ENCODE peak calls at places on chromosome 19, in ten cellular contexts. K is fibroblast of lung, J is NCI-H187, Z is dorsolateral prefrontal cortex, M is iPS-NIHi11, E is mucosa of descending colon, A is epithelial cell of esophagus, B is left colon, Q is astrocyte, O is aorta. F is an unnamed sample.

GRCh38 chr19:16375157-16375935 is 50.7 kb downstream of the KLF2 start:
- DNase-seq in K (no peak), J (no peak), Z (no peak), M (no peak), E (no peak), A (no peak), B (no peak), Q (no peak), O (peak), F (no peak)

GRCh38 chr19:13718733-13719132 is 45.6 kb upstream of the MRI1 start:
- DNase-seq in K (peak), J (peak), Z (peak), M (peak), E (peak), A (peak), B (peak), Q (peak), O (peak), F (no peak)

GRCh38 chr19:29383696-29384095 is 142.1 kb upstream of the VSTM2B start:
- DNase-seq in K (no peak), J (no peak), Z (no peak), M (no peak), E (no peak), A (no peak), B (no peak), Q (no peak), O (no peak), F (no peak)

GRCh38 chr19:35350591-35350990 is 2.9 kb downstream of the FFAR1 start:
- DNase-seq in K (no peak), J (no peak), Z (no peak), M (no peak), E (no peak), A (no peak), B (no peak), Q (no peak), O (no peak), F (no peak)

GRCh38 chr19:33487901-33488817 is 33.4 kb downstream of the PEPD start:
- DNase-seq in K (no peak), J (no peak), Z (no peak), M (no peak), E (no peak), A (no peak), B (no peak), Q (no peak), O (peak), F (no peak)

GRCh38 chr19:35253316-35254286 is 4.8 kb downstream of the LSR start:
- DNase-seq in K (no peak), J (no peak), Z (no peak), M (no peak), E (no peak), A (no peak), B (no peak), Q (no peak), O (no peak), F (no peak)

GRCh38 chr19:904545-904944 is 8.5 kb downstream of the R3HDM4 start:
- DNase-seq in K (no peak), J (no peak), Z (no peak), M (no peak), E (no peak), A (no peak), B (no peak), Q (no peak), O (no peak), F (no peak)

GRCh38 chr19:45865269-45865948 is 1.3 kb downstream of the FOXA3 start:
- DNase-seq in K (no peak), J (no peak), Z (no peak), M (no peak), E (peak), A (no peak), B (peak), Q (no peak), O (no peak), F (no peak)

GRCh38 chr19:27762933-27763332 is 1450.0 kb downstream of the UQCRFS1 start:
- DNase-seq in K (no peak), J (no peak), Z (no peak), M (no peak), E (no peak), A (no peak), B (no peak), Q (no peak), O (no peak), F (no peak)

GRCh38 chr19:14528419-14529253 is 758 bp upstream of the TECR start:
- DNase-seq in K (peak), J (no peak), Z (no peak), M (no peak), E (no peak), A (no peak), B (peak), Q (no peak), O (peak), F (no peak)

GRCh38 chr19:10227215-10227971 is 3.7 kb downstream of the S1PR2 start:
- DNase-seq in K (peak), J (no peak), Z (peak), M (peak), E (no peak), A (no peak), B (no peak), Q (no peak), O (no peak), F (no peak)

GRCh38 chr19:4198467-4199126 is 16.1 kb downstream of the ANKRD24 start:
- DNase-seq in K (no peak), J (no peak), Z (no peak), M (no peak), E (no peak), A (no peak), B (no peak), Q (no peak), O (no peak), F (no peak)

GRCh38 chr19:43675269-43675879 is 5.4 kb upstream of the PLAUR start:
- DNase-seq in K (peak), J (no peak), Z (no peak), M (no peak), E (peak), A (peak), B (peak), Q (peak), O (no peak), F (no peak)

GRCh38 chr19:29942404-29943261 is 594 bp downstream of the URI1 start:
- DNase-seq in K (peak), J (no peak), Z (peak), M (no peak), E (peak), A (peak), B (peak), Q (no peak), O (peak), F (no peak)

GRCh38 chr19:28705008-28705407 is 507.9 kb downstream of the UQCRFS1 start:
- DNase-seq in K (peak), J (no peak), Z (no peak), M (peak), E (no peak), A (peak), B (no peak), Q (peak), O (no peak), F (no peak)

GRCh38 chr19:2661615-2662014 is 40.9 kb downstream of the GNG7 start:
- DNase-seq in K (no peak), J (no peak), Z (no peak), M (no peak), E (no peak), A (no peak), B (no peak), Q (no peak), O (no peak), F (no peak)

GRCh38 chr19:56294557-56294956 is 20.1 kb downstream of the ZSCAN5A start:
- DNase-seq in K (no peak), J (no peak), Z (no peak), M (no peak), E (no peak), A (peak), B (no peak), Q (peak), O (no peak), F (no peak)

GRCh38 chr19:7829561-7830271 is at the start of gene EVI5L:
- DNase-seq in K (peak), J (peak), Z (peak), M (peak), E (peak), A (peak), B (peak), Q (peak), O (peak), F (no peak)

GRCh38 chr19:10390652-10391286 is 10.4 kb upstream of the TYK2 start:
- DNase-seq in K (peak), J (peak), Z (peak), M (peak), E (peak), A (peak), B (peak), Q (peak), O (peak), F (no peak)

GRCh38 chr19:39704181-39705044 is at the start of gene LGALS14:
- DNase-seq in K (no peak), J (no peak), Z (no peak), M (no peak), E (no peak), A (no peak), B (no peak), Q (no peak), O (no peak), F (no peak)

GRCh38 chr19:52200044-52200443 is 10.2 kb downstream of the PPP2R1A start:
- DNase-seq in K (peak), J (no peak), Z (no peak), M (no peak), E (no peak), A (peak), B (no peak), Q (peak), O (peak), F (no peak)

GRCh38 chr19:53865918-53866696 is 1.6 kb upstream of the MYADM start:
- DNase-seq in K (peak), J (no peak), Z (peak), M (peak), E (peak), A (peak), B (peak), Q (no peak), O (peak), F (no peak)

GRCh38 chr19:47644743-47645499 is 36.0 kb downstream of the BICRA start:
- DNase-seq in K (no peak), J (no peak), Z (peak), M (no peak), E (no peak), A (no peak), B (no peak), Q (peak), O (no peak), F (no peak)

GRCh38 chr19:6516018-6516658 is 14.0 kb upstream of the TUBB4A start:
- DNase-seq in K (peak), J (no peak), Z (peak), M (peak), E (peak), A (peak), B (peak), Q (peak), O (peak), F (no peak)

GRCh38 chr19:37778613-37779138 is 710 bp downstream of the ZNF573 start:
- DNase-seq in K (peak), J (no peak), Z (no peak), M (peak), E (no peak), A (peak), B (no peak), Q (peak), O (peak), F (no peak)

GRCh38 chr19:2286402-2287140 is 4.6 kb upstream of the PEAK3 start:
- DNase-seq in K (no peak), J (no peak), Z (no peak), M (no peak), E (no peak), A (no peak), B (peak), Q (no peak), O (no peak), F (no peak)